ENCODE peak calls at places on chromosomes 2 and 18, in ten cellular contexts. One of them, this sample, is unnamed.

GRCh38 chr2:235863414-235863813 is 304.8 kb downstream of the GBX2 start:
- DNase-seq in GM06990: no peak
- DNase-seq in fibroblast of lung: no peak
- DNase-seq in AG10803: no peak
- DNase-seq in RWPE1: no peak
- DNase-seq in endothelial cell: no peak
- DNase-seq in astrocyte of the spinal cord: no peak
- DNase-seq in cardiac fibroblast: no peak
- DNase-seq in PC-3: no peak
- DNase-seq in astrocyte: no peak
- DNase-seq in this sample: no peak

GRCh38 chr2:898319-898718 is 52.3 kb upstream of the SNTG2 start:
- DNase-seq in fibroblast of lung: no peak
- DNase-seq in endothelial cell: no peak
- DNase-seq in astrocyte of the spinal cord: no peak
- DNase-seq in PC-3: peak
- DNase-seq in astrocyte: no peak
- DNase-seq in AG10803: no peak
- DNase-seq in GM06990: no peak
- DNase-seq in cardiac fibroblast: no peak
- DNase-seq in RWPE1: no peak
- DNase-seq in this sample: no peak

GRCh38 chr2:191611614-191612013 is 66.3 kb upstream of the NABP1 start:
- DNase-seq in AG10803: no peak
- DNase-seq in endothelial cell: no peak
- DNase-seq in GM06990: peak
- DNase-seq in cardiac fibroblast: peak
- DNase-seq in fibroblast of lung: no peak
- DNase-seq in RWPE1: no peak
- DNase-seq in PC-3: no peak
- DNase-seq in astrocyte of the spinal cord: no peak
- DNase-seq in astrocyte: no peak
- DNase-seq in this sample: no peak

GRCh38 chr2:195660265-195660890 is 3.4 kb downstream of the SLC39A10 start:
- DNase-seq in fibroblast of lung: peak
- DNase-seq in GM06990: no peak
- DNase-seq in AG10803: peak
- DNase-seq in endothelial cell: peak
- DNase-seq in RWPE1: peak
- DNase-seq in cardiac fibroblast: peak
- DNase-seq in astrocyte: peak
- DNase-seq in PC-3: peak
- DNase-seq in astrocyte of the spinal cord: peak
- DNase-seq in this sample: no peak

GRCh38 chr2:129812071-129812470 is 167.4 kb upstream of the RAB6C start:
- DNase-seq in cardiac fibroblast: no peak
- DNase-seq in AG10803: no peak
- DNase-seq in endothelial cell: no peak
- DNase-seq in RWPE1: no peak
- DNase-seq in PC-3: no peak
- DNase-seq in astrocyte of the spinal cord: no peak
- DNase-seq in astrocyte: no peak
- DNase-seq in GM06990: peak
- DNase-seq in fibroblast of lung: no peak
- DNase-seq in this sample: no peak

GRCh38 chr2:239177908-239178307 is 222.9 kb downstream of the HDAC4 start:
- DNase-seq in AG10803: no peak
- DNase-seq in fibroblast of lung: no peak
- DNase-seq in astrocyte: no peak
- DNase-seq in RWPE1: no peak
- DNase-seq in GM06990: no peak
- DNase-seq in PC-3: no peak
- DNase-seq in cardiac fibroblast: no peak
- DNase-seq in astrocyte of the spinal cord: no peak
- DNase-seq in endothelial cell: no peak
- DNase-seq in this sample: no peak

GRCh38 chr2:224331698-224332097 is 70.2 kb downstream of the FAM124B start:
- DNase-seq in astrocyte of the spinal cord: no peak
- DNase-seq in cardiac fibroblast: no peak
- DNase-seq in fibroblast of lung: no peak
- DNase-seq in RWPE1: no peak
- DNase-seq in endothelial cell: no peak
- DNase-seq in AG10803: no peak
- DNase-seq in PC-3: no peak
- DNase-seq in GM06990: no peak
- DNase-seq in astrocyte: no peak
- DNase-seq in this sample: no peak

GRCh38 chr2:149587950-149588487 is 444 bp upstream of the MMADHC start:
- DNase-seq in GM06990: no peak
- DNase-seq in cardiac fibroblast: peak
- DNase-seq in PC-3: no peak
- DNase-seq in AG10803: no peak
- DNase-seq in fibroblast of lung: no peak
- DNase-seq in astrocyte: no peak
- DNase-seq in endothelial cell: no peak
- DNase-seq in RWPE1: no peak
- DNase-seq in astrocyte of the spinal cord: no peak
- DNase-seq in this sample: no peak

GRCh38 chr2:18961991-18962421 is 372.6 kb upstream of the NT5C1B start:
- DNase-seq in fibroblast of lung: no peak
- DNase-seq in AG10803: no peak
- DNase-seq in PC-3: no peak
- DNase-seq in GM06990: no peak
- DNase-seq in RWPE1: no peak
- DNase-seq in endothelial cell: no peak
- DNase-seq in astrocyte: no peak
- DNase-seq in astrocyte of the spinal cord: no peak
- DNase-seq in cardiac fibroblast: no peak
- DNase-seq in this sample: no peak

GRCh38 chr2:5690718-5691658 is 1.2 kb upstream of the SOX11 start:
- DNase-seq in AG10803: no peak
- DNase-seq in PC-3: no peak
- DNase-seq in astrocyte of the spinal cord: peak
- DNase-seq in endothelial cell: peak
- DNase-seq in fibroblast of lung: peak
- DNase-seq in GM06990: no peak
- DNase-seq in RWPE1: no peak
- DNase-seq in cardiac fibroblast: no peak
- DNase-seq in astrocyte: peak
- DNase-seq in this sample: no peak

GRCh38 chr2:201965550-201965949 is 68.1 kb upstream of the FZD7 start:
- DNase-seq in PC-3: peak
- DNase-seq in fibroblast of lung: no peak
- DNase-seq in AG10803: no peak
- DNase-seq in astrocyte: no peak
- DNase-seq in GM06990: no peak
- DNase-seq in endothelial cell: no peak
- DNase-seq in RWPE1: no peak
- DNase-seq in cardiac fibroblast: no peak
- DNase-seq in astrocyte of the spinal cord: no peak
- DNase-seq in this sample: no peak

DNA sequence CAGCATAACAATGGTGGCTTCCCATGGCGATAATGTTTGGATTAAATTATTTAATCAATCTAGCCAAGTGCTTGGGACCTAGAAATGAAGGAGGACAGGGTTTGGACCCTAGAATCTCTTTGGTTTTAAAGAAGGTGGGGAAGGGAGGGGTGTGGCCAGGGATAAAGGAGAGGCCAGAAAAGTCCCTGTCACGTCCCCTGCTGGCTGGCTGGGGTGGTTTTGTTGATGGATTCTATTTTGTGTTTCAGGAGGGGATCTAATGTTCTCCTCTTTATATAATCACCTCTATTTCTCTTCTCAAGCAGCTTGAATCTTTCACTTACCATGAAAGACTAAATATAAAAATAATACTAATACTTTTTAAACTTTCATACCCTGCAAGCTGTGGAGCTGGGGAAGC is 52.6 kb upstream of the GALR1 start:
- DNase-seq in astrocyte of the spinal cord: no peak
- DNase-seq in PC-3: no peak
- DNase-seq in cardiac fibroblast: no peak
- DNase-seq in astrocyte: no peak
- DNase-seq in AG10803: no peak
- DNase-seq in endothelial cell: no peak
- DNase-seq in fibroblast of lung: no peak
- DNase-seq in GM06990: no peak
- DNase-seq in RWPE1: no peak
- DNase-seq in this sample: no peak
- TF ChIP-seq CTCF in astrocyte of the spinal cord: peak
- TF ChIP-seq CTCF in PC-3: peak
- TF ChIP-seq CTCF in cardiac fibroblast: no peak
- TF ChIP-seq CTCF in astrocyte: no peak
- TF ChIP-seq CTCF in AG10803: no peak
- TF ChIP-seq CTCF in endothelial cell: no peak
- TF ChIP-seq CTCF in fibroblast of lung: no peak
- TF ChIP-seq CTCF in GM06990: peak
- TF ChIP-seq CTCF in RWPE1: no peak
- TF ChIP-seq CTCF in this sample: no peak

GRCh38 chr18:58453913-58454317 is 175.0 kb downstream of the ALPK2 start:
- DNase-seq in RWPE1: no peak
- DNase-seq in endothelial cell: no peak
- DNase-seq in fibroblast of lung: no peak
- DNase-seq in PC-3: no peak
- DNase-seq in AG10803: no peak
- DNase-seq in GM06990: no peak
- DNase-seq in cardiac fibroblast: no peak
- DNase-seq in astrocyte: no peak
- DNase-seq in astrocyte of the spinal cord: no peak
- DNase-seq in this sample: no peak
- TF ChIP-seq CTCF in RWPE1: no peak
- TF ChIP-seq CTCF in endothelial cell: no peak
- TF ChIP-seq CTCF in fibroblast of lung: no peak
- TF ChIP-seq CTCF in PC-3: no peak
- TF ChIP-seq CTCF in AG10803: no peak
- TF ChIP-seq CTCF in GM06990: no peak
- TF ChIP-seq CTCF in cardiac fibroblast: no peak
- TF ChIP-seq CTCF in astrocyte: no peak
- TF ChIP-seq CTCF in astrocyte of the spinal cord: no peak
- TF ChIP-seq CTCF in this sample: no peak

GRCh38 chr2:217953531-217953932 is 49.3 kb downstream of the TNS1 start:
- DNase-seq in astrocyte of the spinal cord: no peak
- DNase-seq in RWPE1: no peak
- DNase-seq in fibroblast of lung: no peak
- DNase-seq in AG10803: no peak
- DNase-seq in GM06990: no peak
- DNase-seq in endothelial cell: no peak
- DNase-seq in PC-3: no peak
- DNase-seq in astrocyte: no peak
- DNase-seq in cardiac fibroblast: no peak
- DNase-seq in this sample: no peak
- TF ChIP-seq CTCF in astrocyte of the spinal cord: no peak
- TF ChIP-seq CTCF in RWPE1: no peak
- TF ChIP-seq CTCF in fibroblast of lung: peak
- TF ChIP-seq CTCF in AG10803: no peak
- TF ChIP-seq CTCF in GM06990: no peak
- TF ChIP-seq CTCF in endothelial cell: no peak
- TF ChIP-seq CTCF in PC-3: no peak
- TF ChIP-seq CTCF in astrocyte: no peak
- TF ChIP-seq CTCF in cardiac fibroblast: no peak
- TF ChIP-seq CTCF in this sample: no peak

GRCh38 chr18:62710417-62710816 is 4.9 kb upstream of the PHLPP1 start:
- DNase-seq in cardiac fibroblast: no peak
- DNase-seq in AG10803: peak
- DNase-seq in astrocyte: peak
- DNase-seq in endothelial cell: no peak
- DNase-seq in GM06990: no peak
- DNase-seq in PC-3: peak
- DNase-seq in RWPE1: no peak
- DNase-seq in astrocyte of the spinal cord: peak
- DNase-seq in fibroblast of lung: no peak
- DNase-seq in this sample: no peak
- TF ChIP-seq CTCF in cardiac fibroblast: no peak
- TF ChIP-seq CTCF in AG10803: peak
- TF ChIP-seq CTCF in astrocyte: no peak
- TF ChIP-seq CTCF in endothelial cell: no peak
- TF ChIP-seq CTCF in GM06990: no peak
- TF ChIP-seq CTCF in PC-3: no peak
- TF ChIP-seq CTCF in RWPE1: no peak
- TF ChIP-seq CTCF in astrocyte of the spinal cord: no peak
- TF ChIP-seq CTCF in fibroblast of lung: no peak
- TF ChIP-seq CTCF in this sample: no peak

DNA sequence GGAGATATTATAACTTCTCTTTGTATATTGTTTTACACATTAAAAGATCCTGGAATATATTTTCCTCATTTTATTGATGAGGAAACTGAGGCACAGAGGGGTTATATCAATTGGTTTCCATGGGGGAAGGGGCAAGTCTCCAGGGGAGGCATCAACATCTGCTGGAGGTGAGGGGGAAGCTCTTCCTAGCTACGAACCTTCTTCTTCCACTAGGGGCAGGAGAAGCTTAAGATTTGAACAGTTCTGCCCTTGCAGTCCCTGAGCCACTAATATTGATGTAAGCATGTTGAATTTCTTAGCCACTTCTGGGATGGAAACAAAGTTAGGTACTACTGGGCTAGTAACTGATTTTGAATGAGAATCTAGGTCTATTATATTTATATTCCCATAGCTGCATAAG is 140.1 kb upstream of the AQP4 start:
- DNase-seq in AG10803: no peak
- DNase-seq in GM06990: no peak
- DNase-seq in fibroblast of lung: no peak
- DNase-seq in astrocyte: no peak
- DNase-seq in endothelial cell: no peak
- DNase-seq in cardiac fibroblast: peak
- DNase-seq in astrocyte of the spinal cord: peak
- DNase-seq in RWPE1: peak
- DNase-seq in PC-3: peak
- DNase-seq in this sample: no peak
- TF ChIP-seq CTCF in AG10803: peak
- TF ChIP-seq CTCF in GM06990: peak
- TF ChIP-seq CTCF in fibroblast of lung: peak
- TF ChIP-seq CTCF in astrocyte: peak
- TF ChIP-seq CTCF in endothelial cell: peak
- TF ChIP-seq CTCF in cardiac fibroblast: peak
- TF ChIP-seq CTCF in astrocyte of the spinal cord: peak
- TF ChIP-seq CTCF in RWPE1: peak
- TF ChIP-seq CTCF in PC-3: peak
- TF ChIP-seq CTCF in this sample: no peak

GRCh38 chr2:178395941-178396585 is 54.9 kb downstream of the PRKRA start:
- DNase-seq in endothelial cell: no peak
- DNase-seq in AG10803: no peak
- DNase-seq in fibroblast of lung: no peak
- DNase-seq in RWPE1: no peak
- DNase-seq in cardiac fibroblast: no peak
- DNase-seq in astrocyte: no peak
- DNase-seq in astrocyte of the spinal cord: no peak
- DNase-seq in GM06990: no peak
- DNase-seq in PC-3: no peak
- DNase-seq in this sample: no peak
- TF ChIP-seq CTCF in endothelial cell: no peak
- TF ChIP-seq CTCF in AG10803: no peak
- TF ChIP-seq CTCF in fibroblast of lung: no peak
- TF ChIP-seq CTCF in RWPE1: no peak
- TF ChIP-seq CTCF in cardiac fibroblast: no peak
- TF ChIP-seq CTCF in astrocyte: no peak
- TF ChIP-seq CTCF in astrocyte of the spinal cord: no peak
- TF ChIP-seq CTCF in GM06990: no peak
- TF ChIP-seq CTCF in PC-3: no peak
- TF ChIP-seq CTCF in this sample: no peak

This sample was measured in activated B cell treated with CpG ODN at 0.5 μM for 24 hours.